ENCODE peak calls at places on chromosomes 4 and X, in five cellular contexts. One of them, this sample, is unnamed.

GRCh38 chrX:100376581-100376980 is 33.5 kb downstream of the PCDH19 start:
- DNase-seq in GM23248: peak
- DNase-seq in HCT116: no peak
- DNase-seq in H9: no peak
- DNase-seq in neuronal stem cell: no peak
- DNase-seq in this sample: no peak

GRCh38 chrX:41661366-41662095 is 27.2 kb upstream of the GPR34 start:
- DNase-seq in GM23248: peak
- DNase-seq in HCT116: no peak
- DNase-seq in H9: no peak
- DNase-seq in neuronal stem cell: no peak
- DNase-seq in this sample: no peak

GRCh38 chr4:54913751-54914526 is 211.5 kb downstream of the KDR start:
- DNase-seq in GM23248: peak
- DNase-seq in HCT116: no peak
- DNase-seq in H9: no peak
- DNase-seq in neuronal stem cell: no peak
- DNase-seq in this sample: no peak

GRCh38 chrX:150365953-150366911 is 3.1 kb downstream of the MAMLD1 start:
- DNase-seq in GM23248: peak
- DNase-seq in HCT116: no peak
- DNase-seq in H9: peak
- DNase-seq in neuronal stem cell: peak
- DNase-seq in this sample: no peak

GRCh38 chrX:12567857-12568256 is 223.4 kb upstream of the PRPS2 start:
- DNase-seq in GM23248: peak
- DNase-seq in HCT116: no peak
- DNase-seq in H9: no peak
- DNase-seq in neuronal stem cell: no peak
- DNase-seq in this sample: no peak

GRCh38 chr4:87465739-87466366 is 43.5 kb downstream of the NUDT9 start:
- DNase-seq in GM23248: peak
- DNase-seq in HCT116: peak
- DNase-seq in H9: no peak
- DNase-seq in neuronal stem cell: peak
- DNase-seq in this sample: no peak

GRCh38 chrX:70062076-70062475 is at the start of gene OTUD6A:
- DNase-seq in GM23248: no peak
- DNase-seq in HCT116: no peak
- DNase-seq in H9: no peak
- DNase-seq in neuronal stem cell: no peak
- DNase-seq in this sample: no peak

GRCh38 chr4:115356176-115356575 is 242.8 kb upstream of the NDST4 start:
- DNase-seq in GM23248: no peak
- DNase-seq in HCT116: no peak
- DNase-seq in H9: no peak
- DNase-seq in neuronal stem cell: no peak
- DNase-seq in this sample: no peak

GRCh38 chr4:48554606-48555005 is 64.6 kb downstream of the ZAR1 start:
- DNase-seq in GM23248: no peak
- DNase-seq in HCT116: no peak
- DNase-seq in H9: no peak
- DNase-seq in neuronal stem cell: no peak
- DNase-seq in this sample: no peak

GRCh38 chr4:71344067-71344466 is 5.2 kb downstream of the SLC4A4 start:
- DNase-seq in GM23248: no peak
- DNase-seq in HCT116: no peak
- DNase-seq in H9: no peak
- DNase-seq in neuronal stem cell: no peak
- DNase-seq in this sample: no peak

GRCh38 chr4:78659264-78659663 is 107.7 kb downstream of the ANXA3 start:
- DNase-seq in GM23248: no peak
- DNase-seq in HCT116: no peak
- DNase-seq in H9: no peak
- DNase-seq in neuronal stem cell: no peak
- DNase-seq in this sample: no peak

GRCh38 chrX:21493226-21493850 is 119.1 kb downstream of the CNKSR2 start:
- DNase-seq in GM23248: peak
- DNase-seq in HCT116: no peak
- DNase-seq in H9: no peak
- DNase-seq in neuronal stem cell: no peak
- DNase-seq in this sample: no peak

GRCh38 chr4:53479731-53480525 is 102.5 kb downstream of the FIP1L1 start:
- DNase-seq in GM23248: peak
- DNase-seq in HCT116: no peak
- DNase-seq in H9: no peak
- DNase-seq in neuronal stem cell: no peak
- DNase-seq in this sample: no peak

GRCh38 chr4:123849495-123849894 is 452.9 kb downstream of the SPRY1 start:
- DNase-seq in GM23248: no peak
- DNase-seq in HCT116: no peak
- DNase-seq in H9: no peak
- DNase-seq in neuronal stem cell: no peak
- DNase-seq in this sample: no peak

GRCh38 chr4:72218953-72219352 is 187.2 kb downstream of the NPFFR2 start:
- DNase-seq in GM23248: peak
- DNase-seq in HCT116: no peak
- DNase-seq in H9: no peak
- DNase-seq in neuronal stem cell: no peak
- DNase-seq in this sample: no peak

GRCh38 chr4:141425124-141425523 is 204.4 kb downstream of the ZNF330 start:
- DNase-seq in GM23248: peak
- DNase-seq in HCT116: peak
- DNase-seq in H9: no peak
- DNase-seq in neuronal stem cell: no peak
- DNase-seq in this sample: no peak

GRCh38 chr4:147134536-147135210 is 189.0 kb upstream of the TTC29 start:
- DNase-seq in GM23248: no peak
- DNase-seq in HCT116: no peak
- DNase-seq in H9: no peak
- DNase-seq in neuronal stem cell: no peak
- DNase-seq in this sample: no peak

GRCh38 chr4:184273166-184274147 is 55.8 kb upstream of the ENPP6 start:
- DNase-seq in GM23248: no peak
- DNase-seq in HCT116: no peak
- DNase-seq in H9: peak
- DNase-seq in neuronal stem cell: no peak
- DNase-seq in this sample: no peak

GRCh38 chrX:12912786-12913185 is 6.4 kb downstream of the TLR8 start:
- DNase-seq in GM23248: no peak
- DNase-seq in HCT116: no peak
- DNase-seq in H9: no peak
- DNase-seq in neuronal stem cell: no peak
- DNase-seq in this sample: no peak

GRCh38 chr4:2648159-2648814 is 107.8 kb downstream of the TNIP2 start:
- DNase-seq in GM23248: no peak
- DNase-seq in HCT116: no peak
- DNase-seq in H9: no peak
- DNase-seq in neuronal stem cell: no peak
- DNase-seq in this sample: no peak

GRCh38 chr4:48591372-48591771 is 101.3 kb downstream of the ZAR1 start:
- DNase-seq in GM23248: no peak
- DNase-seq in HCT116: no peak
- DNase-seq in H9: no peak
- DNase-seq in neuronal stem cell: no peak
- DNase-seq in this sample: no peak

GRCh38 chrX:40272141-40272540 is 174.4 kb upstream of the BCOR start:
- DNase-seq in GM23248: peak
- DNase-seq in HCT116: no peak
- DNase-seq in H9: no peak
- DNase-seq in neuronal stem cell: no peak
- DNase-seq in this sample: no peak

GRCh38 chrX:48475295-48475694 is 704 bp upstream of the FTSJ1 start:
- DNase-seq in GM23248: no peak
- DNase-seq in HCT116: no peak
- DNase-seq in H9: no peak
- DNase-seq in neuronal stem cell: no peak
- DNase-seq in this sample: no peak

GRCh38 chrX:48473718-48473990 is 2.3 kb upstream of the FTSJ1 start:
- DNase-seq in GM23248: no peak
- DNase-seq in HCT116: no peak
- DNase-seq in H9: no peak
- DNase-seq in neuronal stem cell: no peak
- DNase-seq in this sample: no peak

GRCh38 chrX:48472851-48473717 is 2.9 kb upstream of the FTSJ1 start:
- DNase-seq in GM23248: no peak
- DNase-seq in HCT116: no peak
- DNase-seq in H9: no peak
- DNase-seq in neuronal stem cell: no peak
- DNase-seq in this sample: no peak

GRCh38 chrX:48474581-48474980 is 1.4 kb upstream of the FTSJ1 start:
- DNase-seq in GM23248: no peak
- DNase-seq in HCT116: no peak
- DNase-seq in H9: no peak
- DNase-seq in neuronal stem cell: no peak
- DNase-seq in this sample: no peak

DNA sequence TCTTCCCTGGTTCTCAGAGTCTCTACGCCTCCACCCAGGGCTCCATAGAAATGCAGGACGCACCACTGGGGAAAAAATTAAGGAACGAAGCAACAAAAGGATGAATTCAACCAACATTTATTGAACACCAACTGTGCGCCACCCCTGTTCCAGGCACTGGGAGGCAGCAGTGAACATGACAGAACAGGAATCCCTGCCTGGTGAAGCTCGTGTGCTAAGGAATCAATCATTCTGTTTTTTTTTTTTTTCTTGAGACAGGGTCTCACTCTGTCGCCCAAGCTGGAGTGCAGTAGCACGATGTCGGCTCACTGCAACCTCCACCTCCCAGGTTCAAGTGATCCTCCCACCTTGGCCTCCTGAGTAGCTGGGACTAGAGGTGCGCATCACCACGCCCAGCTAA is 1.9 kb upstream of the FTSJ1 start:
- DNase-seq in GM23248: peak
- DNase-seq in HCT116: no peak
- DNase-seq in H9: no peak
- DNase-seq in neuronal stem cell: no peak
- DNase-seq in this sample: no peak
- H3K9ac ChIP-seq in GM23248: no peak
- H3K9ac ChIP-seq in HCT116: peak
- H3K9ac ChIP-seq in H9: no peak
- H3K9ac ChIP-seq in neuronal stem cell: no peak
- H3K9ac ChIP-seq in this sample: peak

DNA sequence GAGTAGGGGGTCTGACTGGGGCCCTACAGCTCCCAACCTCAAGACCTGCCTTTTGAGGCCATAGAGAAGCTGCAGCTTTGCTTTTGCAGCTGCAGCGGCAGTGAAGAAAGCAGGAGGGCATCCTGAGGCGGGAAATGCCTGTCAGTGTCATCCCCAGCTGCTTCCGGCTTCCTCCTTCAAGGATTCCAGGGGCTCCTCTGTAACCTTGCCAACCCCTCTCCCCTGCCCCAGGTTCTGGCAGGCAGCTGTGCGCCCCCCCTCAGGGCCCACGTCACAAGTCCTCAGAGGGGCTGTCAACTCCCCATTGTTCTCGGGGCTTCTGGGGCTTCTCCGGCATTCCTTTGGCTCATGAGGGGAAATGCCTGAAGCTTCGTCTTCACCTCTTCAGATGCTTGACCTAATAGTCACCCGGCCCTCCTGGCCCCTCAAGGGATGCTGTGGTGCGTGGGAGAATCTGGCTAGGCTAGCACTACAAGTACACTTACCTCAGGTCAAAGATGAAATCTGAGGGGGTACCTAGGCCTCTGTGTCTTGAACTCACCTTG is 31.9 kb downstream of the APLN start:
- DNase-seq in GM23248: no peak
- DNase-seq in HCT116: no peak
- DNase-seq in H9: peak
- DNase-seq in neuronal stem cell: peak
- DNase-seq in this sample: peak
- H3K9ac ChIP-seq in GM23248: no peak
- H3K9ac ChIP-seq in HCT116: no peak
- H3K9ac ChIP-seq in H9: no peak
- H3K9ac ChIP-seq in neuronal stem cell: no peak
- H3K9ac ChIP-seq in this sample: no peak

GRCh38 chrX:133440797-133441163 is 25.5 kb upstream of the GPC4 start:
- DNase-seq in GM23248: no peak
- DNase-seq in HCT116: no peak
- DNase-seq in H9: peak
- DNase-seq in neuronal stem cell: no peak
- DNase-seq in this sample: no peak
- H3K9ac ChIP-seq in GM23248: no peak
- H3K9ac ChIP-seq in HCT116: no peak
- H3K9ac ChIP-seq in H9: no peak
- H3K9ac ChIP-seq in neuronal stem cell: no peak
- H3K9ac ChIP-seq in this sample: peak

DNA sequence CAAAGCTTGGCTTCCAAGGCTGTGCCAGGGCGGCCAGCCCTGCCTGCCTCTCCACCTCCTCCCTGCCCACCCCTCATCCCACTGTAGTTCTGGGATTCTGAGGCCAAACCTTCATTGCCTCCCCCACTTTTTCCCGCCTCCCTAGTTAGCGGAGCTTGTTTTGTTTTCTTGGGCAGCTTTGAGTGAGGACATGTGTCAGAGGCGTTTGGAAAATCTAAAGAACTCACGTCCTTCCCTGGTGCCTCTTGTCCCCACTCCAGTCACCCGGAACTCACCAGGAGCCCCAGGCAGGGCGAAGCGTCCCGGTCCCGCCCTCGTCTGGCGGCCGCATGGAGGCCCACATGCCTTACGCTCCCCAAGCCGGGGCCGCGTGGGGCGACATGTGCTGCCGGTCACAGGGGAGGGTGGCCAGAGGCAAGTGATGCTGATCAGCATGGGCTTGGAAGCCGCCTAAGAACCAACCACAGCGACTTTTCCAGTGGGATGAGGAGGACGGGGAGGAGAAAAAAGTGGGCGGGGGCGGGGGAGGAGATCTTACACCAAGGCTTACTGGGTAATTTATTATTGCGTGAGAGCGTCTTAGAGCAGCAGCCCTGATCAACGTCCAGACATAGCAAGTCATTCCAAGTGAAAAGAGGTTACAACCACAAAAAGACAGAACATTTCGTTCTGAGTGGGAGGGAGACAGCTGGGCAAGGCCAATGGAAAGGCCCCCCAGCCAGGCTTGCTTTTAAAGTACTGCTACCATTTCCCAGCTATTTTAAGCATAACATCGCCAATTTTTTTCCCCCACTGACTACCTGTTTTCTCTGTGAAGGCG is 48.5 kb downstream of the PRPS1 start:
- DNase-seq in GM23248: peak
- DNase-seq in HCT116: peak
- DNase-seq in H9: no peak
- DNase-seq in neuronal stem cell: no peak
- DNase-seq in this sample: no peak
- H3K9ac ChIP-seq in GM23248: peak
- H3K9ac ChIP-seq in HCT116: peak
- H3K9ac ChIP-seq in H9: no peak
- H3K9ac ChIP-seq in neuronal stem cell: no peak
- H3K9ac ChIP-seq in this sample: no peak

GRCh38 chr4:80128941-80129340 is 55.9 kb upstream of the ANTXR2 start:
- DNase-seq in GM23248: no peak
- DNase-seq in HCT116: no peak
- DNase-seq in H9: no peak
- DNase-seq in neuronal stem cell: no peak
- DNase-seq in this sample: no peak
- H3K9ac ChIP-seq in GM23248: no peak
- H3K9ac ChIP-seq in HCT116: no peak
- H3K9ac ChIP-seq in H9: no peak
- H3K9ac ChIP-seq in neuronal stem cell: no peak
- H3K9ac ChIP-seq in this sample: no peak

This sample was measured in NT2/D1.